ENCODE peak calls at places on chromosomes 11 and 22, in ten cellular contexts. D, P, Z, Q, A, M, C, I, V and E are unnamed samples.

GRCh38 chr11:13695886-13696285 is 27.4 kb downstream of the FAR1 start:
- DNase-seq in D (no peak), P (no peak), Z (no peak), Q (no peak), A (no peak), M (no peak), C (no peak), I (no peak), V (no peak), E (no peak)

GRCh38 chr22:19710020-19710768 is 4.1 kb upstream of the SEPTIN5 start:
- DNase-seq in D (no peak), P (no peak), Z (no peak), Q (no peak), A (no peak), M (no peak), C (no peak), I (no peak), V (no peak), E (no peak)

GRCh38 chr22:37403267-37403960 is 23.9 kb downstream of the ELFN2 start:
- DNase-seq in D (no peak), P (no peak), Z (no peak), Q (no peak), A (no peak), M (no peak), C (no peak), I (no peak), V (no peak), E (no peak)

GRCh38 chr11:131025020-131025419 is 108.7 kb upstream of the SNX19 start:
- DNase-seq in D (no peak), P (no peak), Z (peak), Q (peak), A (no peak), M (peak), C (peak), I (peak), V (peak), E (peak)

GRCh38 chr11:73262851-73263495 is 9.2 kb upstream of the P2RY6 start:
- DNase-seq in D (no peak), P (no peak), Z (no peak), Q (peak), A (no peak), M (no peak), C (peak), I (peak), V (peak), E (no peak)

GRCh38 chr11:121625784-121626506 is 173.2 kb upstream of the SORL1-AS1 start:
- DNase-seq in D (peak), P (no peak), Z (peak), Q (no peak), A (no peak), M (no peak), C (peak), I (peak), V (peak), E (peak)

GRCh38 chr22:35537252-35537651 is 3.4 kb upstream of the RASD2 start:
- DNase-seq in D (no peak), P (no peak), Z (no peak), Q (no peak), A (no peak), M (no peak), C (no peak), I (no peak), V (no peak), E (no peak)

GRCh38 chr22:23834406-23834805 is 4.4 kb downstream of the DERL3 start:
- DNase-seq in D (peak), P (no peak), Z (no peak), Q (no peak), A (no peak), M (no peak), C (no peak), I (no peak), V (no peak), E (no peak)

GRCh38 chr22:21051836-21052400 is 6.2 kb downstream of the LRRC74B start:
- DNase-seq in D (no peak), P (no peak), Z (no peak), Q (no peak), A (no peak), M (no peak), C (no peak), I (no peak), V (no peak), E (no peak)

GRCh38 chr11:79397252-79397651 is 43.6 kb downstream of the TENM4 start:
- DNase-seq in D (no peak), P (no peak), Z (peak), Q (peak), A (no peak), M (no peak), C (no peak), I (no peak), V (peak), E (no peak)

GRCh38 chr22:21612858-21613257 is 17.0 kb downstream of the YDJC start:
- DNase-seq in D (no peak), P (no peak), Z (no peak), Q (peak), A (no peak), M (no peak), C (no peak), I (no peak), V (no peak), E (no peak)

GRCh38 chr11:66048525-66049313 is at the start of gene GAL3ST3:
- DNase-seq in D (no peak), P (no peak), Z (no peak), Q (no peak), A (no peak), M (no peak), C (no peak), I (no peak), V (no peak), E (no peak)

GRCh38 chr11:131683131-131683530 is 312.7 kb downstream of the NTM start:
- DNase-seq in D (no peak), P (no peak), Z (no peak), Q (no peak), A (no peak), M (no peak), C (no peak), I (no peak), V (no peak), E (no peak)

GRCh38 chr11:118662401-118663271 is 16.8 kb downstream of the TREH start:
- DNase-seq in D (no peak), P (no peak), Z (no peak), Q (no peak), A (no peak), M (no peak), C (no peak), I (no peak), V (no peak), E (no peak)

GRCh38 chr11:125625594-125626380 is 824 bp downstream of the CHEK1 start:
- DNase-seq in D (peak), P (peak), Z (peak), Q (peak), A (peak), M (peak), C (peak), I (peak), V (peak), E (peak)

GRCh38 chr11:3120071-3120792 is 44.9 kb downstream of the OSBPL5 start:
- DNase-seq in D (peak), P (peak), Z (no peak), Q (no peak), A (no peak), M (no peak), C (no peak), I (no peak), V (no peak), E (no peak)

GRCh38 chr11:123478352-123478986 is 48.4 kb downstream of the GRAMD1B start:
- DNase-seq in D (no peak), P (no peak), Z (peak), Q (peak), A (peak), M (peak), C (peak), I (peak), V (peak), E (peak)

GRCh38 chr11:31856248-31856647 is 45.1 kb upstream of the PAX6 start:
- DNase-seq in D (no peak), P (no peak), Z (no peak), Q (peak), A (no peak), M (no peak), C (no peak), I (no peak), V (peak), E (no peak)

GRCh38 chr11:57087966-57088365 is 93.8 kb upstream of the LRRC55 start:
- DNase-seq in D (no peak), P (no peak), Z (no peak), Q (no peak), A (no peak), M (no peak), C (no peak), I (no peak), V (no peak), E (no peak)

GRCh38 chr11:43868852-43869567 is 11.6 kb upstream of the ALKBH3 start:
- DNase-seq in D (no peak), P (no peak), Z (peak), Q (peak), A (no peak), M (no peak), C (peak), I (peak), V (peak), E (no peak)

GRCh38 chr11:130421199-130421585 is 7.2 kb downstream of the ADAMTS8 start:
- DNase-seq in D (no peak), P (no peak), Z (no peak), Q (no peak), A (no peak), M (no peak), C (no peak), I (no peak), V (no peak), E (no peak)

GRCh38 chr11:44760917-44761545 is 34.3 kb downstream of the TSPAN18 start:
- DNase-seq in D (no peak), P (no peak), Z (peak), Q (peak), A (no peak), M (peak), C (peak), I (peak), V (peak), E (peak)

GRCh38 chr22:39594411-39594810 is 23.9 kb downstream of the CACNA1I start:
- DNase-seq in D (no peak), P (no peak), Z (no peak), Q (no peak), A (no peak), M (no peak), C (no peak), I (no peak), V (no peak), E (no peak)

DNA sequence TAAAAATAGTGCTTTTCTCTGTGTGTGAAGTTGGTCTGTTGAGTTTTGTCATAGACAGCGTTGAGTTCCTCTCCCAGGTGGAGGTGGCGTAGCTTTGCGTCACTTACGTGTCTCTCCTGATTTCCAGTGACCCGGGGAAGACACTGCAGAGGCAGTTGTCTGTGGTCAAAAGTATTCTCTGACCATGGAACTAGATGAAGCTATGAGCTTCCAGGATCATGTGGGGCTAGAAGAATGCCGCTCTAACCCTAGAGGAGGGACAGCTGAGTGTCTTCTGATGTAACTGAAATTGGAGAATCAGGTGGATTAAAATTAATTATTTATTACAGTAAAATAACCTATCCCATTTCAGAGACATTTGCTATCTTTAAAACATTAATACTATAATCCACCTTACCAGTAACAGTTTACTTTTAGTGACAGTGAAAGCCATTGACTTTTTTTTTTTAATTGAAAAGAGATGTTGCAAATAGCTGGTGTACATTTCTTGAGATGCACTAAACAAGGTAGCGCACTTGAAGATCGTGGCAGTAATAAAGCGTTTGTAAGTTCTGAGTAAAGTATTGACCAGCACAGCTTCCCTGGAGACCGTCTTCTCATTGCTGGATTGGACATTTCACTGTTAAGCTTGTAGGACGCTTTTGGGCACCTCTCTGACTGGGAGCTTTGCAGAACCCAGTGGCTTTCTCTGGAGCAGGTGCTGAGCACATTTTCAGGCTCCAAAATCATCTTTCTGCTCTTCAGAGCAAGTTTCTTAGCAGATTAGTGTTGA is 9.7 kb downstream of the CAT start:
- DNase-seq in D (no peak), P (no peak), Z (no peak), Q (no peak), A (no peak), M (no peak), C (no peak), I (no peak), V (no peak), E (no peak)
- H3K4me3 ChIP-seq in D (no peak), P (no peak), Z (no peak), Q (no peak), A (no peak), M (no peak), C (no peak), I (no peak), V (no peak), E (no peak)

GRCh38 chr11:47264119-47264915 is 5.6 kb upstream of the MADD start:
- DNase-seq in D (no peak), P (no peak), Z (peak), Q (no peak), A (no peak), M (no peak), C (no peak), I (peak), V (no peak), E (no peak)
- TF ChIP-seq CTCF in D (no peak), P (no peak), Z (no peak), Q (no peak), A (no peak), M (no peak), C (no peak), I (no peak), V (no peak), E (no peak)

GRCh38 chr22:17629646-17630045 is 1.1 kb upstream of the ATP6V1E1 start:
- DNase-seq in D (peak), P (no peak), Z (no peak), Q (no peak), A (no peak), M (no peak), C (no peak), I (no peak), V (no peak), E (no peak)
- H3K4me3 ChIP-seq in D (no peak), P (no peak), Z (no peak), Q (no peak), A (no peak), M (peak), C (no peak), I (no peak), V (peak), E (no peak)

GRCh38 chr11:90911192-90911591 is 688.3 kb upstream of the CHORDC1 start:
- DNase-seq in D (no peak), P (no peak), Z (no peak), Q (no peak), A (no peak), M (no peak), C (no peak), I (no peak), V (no peak), E (no peak)

GRCh38 chr11:90912631-90913030 is 689.8 kb upstream of the CHORDC1 start:
- DNase-seq in D (no peak), P (no peak), Z (no peak), Q (no peak), A (no peak), M (no peak), C (no peak), I (no peak), V (no peak), E (no peak)

GRCh38 chr11:90913131-90913668 is 690.4 kb upstream of the CHORDC1 start:
- DNase-seq in D (no peak), P (no peak), Z (no peak), Q (no peak), A (no peak), M (no peak), C (no peak), I (no peak), V (no peak), E (no peak)

DNA sequence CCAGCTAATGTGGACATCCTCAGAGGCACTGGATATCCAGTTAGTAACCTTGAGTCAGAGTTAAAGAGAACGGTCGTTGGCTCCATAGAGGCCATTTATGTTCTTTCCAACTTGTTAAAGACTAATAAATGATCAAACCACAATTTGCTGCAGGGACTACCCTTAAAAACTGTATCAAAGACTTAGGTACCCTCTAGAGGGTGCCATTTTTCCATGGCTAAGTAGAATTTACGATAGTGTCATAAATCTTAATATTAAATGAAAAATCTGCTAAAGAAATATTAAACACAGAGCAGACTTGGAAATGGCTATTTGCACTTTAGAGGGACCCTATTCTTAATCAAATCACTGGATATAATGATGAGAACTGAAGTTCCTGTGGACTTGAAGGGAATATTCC is 685.2 kb upstream of the CHORDC1 start:
- DNase-seq in D (no peak), P (no peak), Z (peak), Q (no peak), A (no peak), M (no peak), C (peak), I (peak), V (no peak), E (no peak)
- TF ChIP-seq CTCF in D (peak), P (no peak), Z (peak), Q (peak), A (no peak), M (peak), C (no peak), I (no peak), V (no peak), E (no peak)

GRCh38 chr22:47690166-47690565 is 927.7 kb downstream of the TBC1D22A start:
- DNase-seq in D (no peak), P (no peak), Z (no peak), Q (no peak), A (no peak), M (no peak), C (no peak), I (no peak), V (no peak), E (no peak)
- H3K4me3 ChIP-seq in D (no peak), P (no peak), Z (no peak), Q (no peak), A (no peak), M (no peak), C (no peak), I (no peak), V (no peak), E (no peak)